ENCODE peak calls at places on chromosomes 2 and 18, in four cellular contexts. One of them, this sample, is unnamed.

GRCh38 chr2:226609361-226609760 is 190.3 kb downstream of the IRS1 start:
- DNase-seq in HCEC 1CT: peak; percentile 85
- DNase-seq in smooth muscle cell of the brain vasculature: peak; percentile 61
- DNase-seq in retinal pigment epithelial cell: no peak
- DNase-seq in this sample: no peak

GRCh38 chr2:238256594-238257104 is 16.8 kb upstream of the HES6 start:
- DNase-seq in HCEC 1CT: peak; percentile 67
- DNase-seq in smooth muscle cell of the brain vasculature: no peak
- DNase-seq in retinal pigment epithelial cell: peak; percentile 83
- DNase-seq in this sample: peak; percentile 30

GRCh38 chr2:239819974-239820555 is 205.1 kb downstream of the NDUFA10 start:
- DNase-seq in HCEC 1CT: no peak
- DNase-seq in smooth muscle cell of the brain vasculature: no peak
- DNase-seq in retinal pigment epithelial cell: no peak
- DNase-seq in this sample: no peak

GRCh38 chr2:182592691-182593393 is 123.2 kb upstream of the DNAJC10 start:
- DNase-seq in HCEC 1CT: peak; percentile 14
- DNase-seq in smooth muscle cell of the brain vasculature: no peak
- DNase-seq in retinal pigment epithelial cell: no peak
- DNase-seq in this sample: no peak

GRCh38 chr2:216394888-216395287 is 17.4 kb upstream of the SMARCAL1 start:
- DNase-seq in HCEC 1CT: no peak
- DNase-seq in smooth muscle cell of the brain vasculature: no peak
- DNase-seq in retinal pigment epithelial cell: no peak
- DNase-seq in this sample: no peak

GRCh38 chr2:74261204-74261864 is 62.9 kb downstream of the MTHFD2 start:
- DNase-seq in HCEC 1CT: peak; percentile 41
- DNase-seq in smooth muscle cell of the brain vasculature: no peak
- DNase-seq in retinal pigment epithelial cell: no peak
- DNase-seq in this sample: no peak

GRCh38 chr2:45904267-45904921 is 252.9 kb downstream of the PRKCE start:
- DNase-seq in HCEC 1CT: no peak
- DNase-seq in smooth muscle cell of the brain vasculature: no peak
- DNase-seq in retinal pigment epithelial cell: no peak
- DNase-seq in this sample: no peak

GRCh38 chr2:54942373-54942772 is 107.9 kb downstream of the RTN4 start:
- DNase-seq in HCEC 1CT: no peak
- DNase-seq in smooth muscle cell of the brain vasculature: no peak
- DNase-seq in retinal pigment epithelial cell: no peak
- DNase-seq in this sample: no peak

GRCh38 chr18:58911766-58912165 is 47.1 kb downstream of the ZNF532 start:
- DNase-seq in HCEC 1CT: no peak
- DNase-seq in smooth muscle cell of the brain vasculature: no peak
- DNase-seq in retinal pigment epithelial cell: no peak
- DNase-seq in this sample: no peak